ENCODE peak calls at places on chromosomes 5 and 9, in ten cellular contexts. Y is myocyte; T is fibroblast of lung; R is anterior cingulate cortex; W is occipital lobe; E is COR-L47; M is ELF-1; N is adrenal gland; J is kidney tubule cell; C is stimulated activated CD4-positive, alpha-beta T cell treated with anti-CD3 and anti-CD28 coated beads, Interleukin-1b, Interleukin-23, amount 100 ng/mL, for 24 hours. V is an unnamed sample.

GRCh38 chr9:81722277-81722676 is 32.9 kb upstream of the TLE1 start:
- DNase-seq in T (no peak), Y (no peak), N (no peak), W (no peak), R (no peak), E (no peak), M (no peak), C (no peak), J (no peak), V (no peak)

GRCh38 chr9:128762664-128763449 is 8.9 kb downstream of the ZER1 start:
- DNase-seq in Y (peak), E (no peak), J (no peak), C (no peak), M (no peak), N (no peak), W (no peak), T (no peak), R (no peak), V (no peak)

GRCh38 chr9:792331-793260 is 48.9 kb upstream of the DMRT1 start:
- DNase-seq in C (no peak), W (no peak), E (no peak), R (no peak), T (peak), N (no peak), M (peak), J (no peak), Y (no peak), V (no peak)

GRCh38 chr5:144189800-144190429 is 19.2 kb downstream of the KCTD16 start:
- DNase-seq in C (peak), N (peak), W (no peak), Y (no peak), M (no peak), J (peak), T (peak), E (no peak), R (no peak), V (no peak)

GRCh38 chr5:157046041-157046440 is 12.9 kb downstream of the HAVCR1 start:
- DNase-seq in R (no peak), C (no peak), J (peak), N (peak), E (no peak), T (no peak), Y (peak), M (peak), W (peak), V (no peak)

GRCh38 chr5:43134019-43134418 is 13.3 kb downstream of the ZNF131 start:
- DNase-seq in W (no peak), R (no peak), N (no peak), Y (no peak), J (no peak), T (no peak), M (no peak), E (no peak), C (no peak), V (no peak)

GRCh38 chr5:31855527-31855862 is 216.6 kb downstream of the PDZD2 start:
- DNase-seq in J (no peak), N (no peak), T (no peak), C (no peak), R (no peak), W (no peak), Y (no peak), M (no peak), E (no peak), V (no peak)

GRCh38 chr5:76125888-76126287 is 42.7 kb downstream of the SV2C start:
- DNase-seq in N (no peak), Y (no peak), M (no peak), R (no peak), J (no peak), C (no peak), T (no peak), W (no peak), E (no peak), V (no peak)

GRCh38 chr9:134271338-134272301 is 54.6 kb upstream of the RXRA start:
- DNase-seq in W (no peak), E (no peak), C (no peak), N (no peak), T (no peak), J (no peak), M (no peak), R (no peak), Y (no peak), V (no peak)

GRCh38 chr5:177491429-177491945 is 5.9 kb downstream of the PDLIM7 start:
- DNase-seq in T (no peak), R (no peak), N (no peak), M (peak), E (no peak), W (no peak), Y (no peak), C (no peak), J (peak), V (no peak)

GRCh38 chr5:6495433-6496206 is 47.0 kb downstream of the UBE2QL1 start:
- DNase-seq in M (no peak), C (no peak), J (no peak), E (no peak), R (no peak), N (no peak), T (no peak), W (no peak), Y (no peak), V (no peak)

GRCh38 chr5:142403583-142403982 is 78.8 kb upstream of the SPRY4 start:
- DNase-seq in T (no peak), J (peak), M (peak), W (no peak), C (no peak), Y (no peak), N (no peak), E (no peak), R (no peak), V (no peak)

GRCh38 chr9:4139201-4139600 is 160.7 kb downstream of the GLIS3 start:
- DNase-seq in Y (no peak), C (no peak), R (no peak), M (no peak), W (no peak), N (no peak), T (no peak), J (peak), E (no peak), V (no peak)

GRCh38 chr9:72734631-72735030 is 213.2 kb downstream of the TMC1 start:
- DNase-seq in M (no peak), J (no peak), T (no peak), W (no peak), E (no peak), Y (no peak), N (no peak), C (no peak), R (no peak), V (no peak)

GRCh38 chr9:79028101-79028500 is 543.7 kb upstream of the TLE4 start:
- DNase-seq in C (no peak), M (no peak), T (peak), N (no peak), Y (no peak), W (no peak), E (no peak), R (no peak), J (peak), V (no peak)

GRCh38 chr9:22308177-22308576 is 138.4 kb upstream of the DMRTA1 start:
- DNase-seq in N (no peak), R (no peak), W (no peak), T (no peak), J (peak), Y (peak), E (peak), C (no peak), M (no peak), V (no peak)

GRCh38 chr9:134476942-134477335 is 150.7 kb downstream of the RXRA start:
- DNase-seq in W (no peak), R (no peak), J (no peak), T (no peak), M (no peak), Y (no peak), C (no peak), E (no peak), N (no peak), V (no peak)

V was measured in type B pancreatic cell.